ENCODE peak calls at places on chromosomes 13 and 19, in eight cellular contexts. Z, N, B, D, P, O, S and M are unnamed samples.

GRCh38 chr13:76745246-76746200 is 140.7 kb downstream of the KCTD12 start:
- DNase-seq in O (no peak), N (no peak), B (no peak), Z (no peak), P (no peak), S (no peak), D (no peak), M (no peak)

GRCh38 chr19:54209748-54210494 is 9.3 kb downstream of the RPS9 start:
- DNase-seq in Z (peak; percentile 96), B (no peak), P (peak; percentile 52), N (peak; percentile 82), D (no peak), O (no peak), S (peak; percentile 98), M (peak; percentile 99)

GRCh38 chr13:59024434-59024833 is 1139.3 kb downstream of the DIAPH3 start:
- DNase-seq in S (no peak), P (no peak), O (no peak), Z (no peak), B (no peak), N (no peak), D (no peak), M (peak; percentile 9)

GRCh38 chr19:588093-588742 is 1.5 kb upstream of the HCN2 start:
- DNase-seq in B (peak; percentile 81), Z (peak; percentile 92), O (peak; percentile 88), D (peak; percentile 53), S (peak; percentile 93), N (peak; percentile 92), P (peak; percentile 81), M (peak; percentile 77)

GRCh38 chr19:37654525-37654832 is 786 bp downstream of the ZFP30 start:
- DNase-seq in N (no peak), D (no peak), P (peak; percentile 62), Z (peak; percentile 56), B (no peak), O (no peak), S (no peak), M (peak; percentile 14)

GRCh38 chr19:51948979-51949378 is 21.7 kb downstream of the ZNF613 start:
- DNase-seq in S (peak; percentile 59), P (no peak), D (no peak), N (peak; percentile 70), Z (peak; percentile 57), O (peak; percentile 71), B (no peak), M (peak; percentile 16)

GRCh38 chr19:44774614-44775013 is 3.1 kb upstream of the CBLC start:
- DNase-seq in N (no peak), D (no peak), O (no peak), S (no peak), Z (peak; percentile 45), B (no peak), P (no peak), M (no peak)

GRCh38 chr19:35211545-35212230 is 16.9 kb downstream of the FAM187B start:
- DNase-seq in B (no peak), N (no peak), O (no peak), D (peak; percentile 77), P (no peak), Z (no peak), S (peak; percentile 65), M (no peak)

GRCh38 chr19:36101550-36102327 is 9.2 kb upstream of the OVOL3 start:
- DNase-seq in B (no peak), D (no peak), S (no peak), N (no peak), P (no peak), O (no peak), Z (no peak), M (no peak)

GRCh38 chr19:43820098-43820860 is 6.8 kb upstream of the ZNF283 start:
- DNase-seq in S (peak; percentile 61), Z (peak; percentile 78), O (peak; percentile 68), N (peak; percentile 49), D (no peak), B (no peak), P (no peak), M (peak; percentile 27)

GRCh38 chr19:29478578-29479565 is 46.9 kb upstream of the VSTM2B start:
- DNase-seq in B (no peak), N (peak; percentile 58), Z (peak; percentile 40), D (no peak), O (peak; percentile 45), P (peak; percentile 65), S (peak; percentile 24), M (no peak)

GRCh38 chr19:55544014-55544413 is 1.3 kb downstream of the SBK3 start:
- DNase-seq in B (no peak), P (no peak), S (no peak), O (no peak), N (no peak), D (no peak), Z (no peak), M (no peak)

GRCh38 chr13:96762876-96763275 is 231.4 kb downstream of the OXGR1 start:
- DNase-seq in N (no peak), O (no peak), B (no peak), S (no peak), D (no peak), P (no peak), Z (peak; percentile 27), M (no peak)
- H3K27ac ChIP-seq in N (no peak overlapping the region), O (no peak overlapping the region), B (no peak overlapping the region), S (no peak overlapping the region), D (no peak overlapping the region), P (no peak overlapping the region), Z (no peak overlapping the region), M (no peak overlapping the region)

DNA sequence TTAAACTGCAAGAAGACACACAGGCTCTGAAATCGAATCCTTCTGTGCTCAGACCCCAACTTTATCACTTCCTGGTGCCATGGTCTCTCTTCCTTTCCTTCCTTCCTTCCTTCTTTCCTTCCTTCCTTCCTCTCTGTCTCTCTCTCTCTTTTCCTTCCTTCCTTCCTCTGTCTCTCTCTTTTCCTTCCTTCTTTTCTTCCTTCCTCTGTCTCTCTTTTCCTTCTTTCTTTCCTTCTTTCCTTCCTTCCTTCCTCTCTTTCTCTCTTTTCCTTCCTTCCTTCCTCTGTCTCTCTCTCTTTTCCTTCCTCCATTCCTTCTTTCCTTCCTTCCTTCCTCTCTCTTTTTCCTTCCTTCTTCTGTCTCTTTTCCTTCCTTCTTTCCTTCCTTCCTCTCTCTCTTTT is 127.2 kb upstream of the CACNA1A start:
- DNase-seq in S (no peak), O (no peak), P (no peak), D (no peak), N (no peak), Z (no peak), B (no peak), M (no peak)
- H3K27ac ChIP-seq in S (no peak overlapping the region), O (no peak overlapping the region), P (no peak overlapping the region), D (no peak overlapping the region), N (no peak overlapping the region), Z (no peak overlapping the region), B (no peak overlapping the region), M (no peak overlapping the region)

DNA sequence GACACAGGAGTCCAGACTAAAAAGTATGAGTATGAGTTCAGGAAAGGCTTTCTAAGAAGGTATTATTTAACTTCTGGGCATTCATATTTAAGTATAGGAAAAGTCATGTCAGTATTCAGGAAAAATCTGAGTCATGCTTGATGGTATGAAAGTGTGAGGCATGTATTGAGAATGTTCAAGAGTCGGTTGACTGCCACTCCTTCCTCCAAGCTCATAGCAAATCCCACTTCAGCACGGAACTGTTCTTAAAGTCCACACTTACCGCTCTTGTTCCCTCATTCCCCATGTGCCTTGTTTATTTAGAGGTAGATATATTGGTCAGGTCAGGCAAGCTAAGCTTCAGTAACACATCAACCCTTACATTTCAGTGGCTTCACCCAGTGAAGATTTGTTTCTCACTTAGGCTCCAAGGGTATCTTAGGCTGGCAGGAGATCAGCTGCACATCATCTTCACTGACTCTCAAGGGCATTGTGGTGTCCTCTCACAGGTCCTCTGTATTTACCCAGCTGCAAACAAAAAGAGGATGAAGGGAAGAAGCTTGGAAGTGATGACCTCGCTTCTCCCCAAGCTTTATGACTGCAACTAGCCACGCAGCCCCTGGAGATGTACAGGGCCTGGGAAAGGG is 1189.2 kb downstream of the EFNB2 start:
- DNase-seq in Z (peak; percentile 6), B (no peak), S (no peak), D (no peak), O (no peak), P (no peak), N (no peak), M (peak; percentile 82)
- H3K27ac ChIP-seq in Z (no peak overlapping the region), B (no peak overlapping the region), S (no peak overlapping the region), D (no peak overlapping the region), O (no peak overlapping the region), P (no peak overlapping the region), N (no peak overlapping the region), M (peak overlapping the region; percentile 60)

DNA sequence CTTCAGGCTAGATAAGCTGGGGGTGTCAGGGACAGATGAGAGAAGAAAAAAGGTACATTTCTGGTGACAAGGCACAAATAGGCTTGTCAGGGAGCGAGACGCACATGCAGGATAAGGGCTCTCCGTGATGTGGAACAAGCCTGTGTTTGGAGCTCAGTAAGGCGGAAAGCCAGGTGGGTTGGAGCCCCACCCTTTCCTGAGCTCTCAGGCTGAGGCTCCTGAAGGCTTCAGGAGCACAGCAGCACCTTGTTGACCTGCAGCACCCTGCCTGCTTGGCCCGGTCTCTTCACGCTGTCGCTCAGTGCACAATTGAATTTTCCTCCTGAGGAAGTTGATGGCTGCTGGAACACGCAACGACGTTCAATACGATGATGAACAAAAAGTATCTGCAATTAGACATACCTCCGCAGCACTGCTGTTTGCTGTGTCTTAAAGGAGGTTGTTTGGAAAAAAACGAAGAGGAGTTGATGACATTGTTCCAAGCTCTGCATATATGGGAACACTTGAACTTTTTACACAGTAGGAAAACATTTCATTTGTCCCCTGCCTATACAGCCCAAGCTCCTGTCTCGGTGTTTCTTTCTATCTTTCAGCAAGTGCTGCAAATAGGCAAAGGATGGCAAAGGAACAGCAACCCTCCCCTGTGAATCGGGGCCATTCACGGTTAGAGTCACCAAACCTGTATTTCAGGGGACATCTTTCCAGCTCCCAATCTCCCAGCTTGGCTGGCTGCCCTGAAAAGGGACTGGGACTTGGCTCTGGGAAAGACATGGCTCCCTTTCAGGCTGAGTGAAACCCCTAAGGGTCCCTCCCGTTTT is 29.5 kb downstream of the SERP2 start:
- DNase-seq in O (no peak), S (no peak), D (no peak), N (no peak), Z (no peak), B (no peak), P (no peak), M (no peak)
- H3K27ac ChIP-seq in O (no peak overlapping the region), S (no peak overlapping the region), D (no peak overlapping the region), N (peak overlapping the region; percentile 96), Z (no peak overlapping the region), B (no peak overlapping the region), P (peak overlapping the region; percentile 52), M (no peak overlapping the region)